ENCODE peak calls at places on chromosome 9, in four cellular contexts. X is neural progenitor cell, T is tibial artery, Z is ovary. O is an unnamed sample.

GRCh38 chr9:19782005-19782404 is 6.8 kb downstream of the SLC24A2 start:
- DNase-seq in X (peak; percentile 46), T (no peak), Z (no peak), O (no peak)

GRCh38 chr9:125428060-125428481 is 166.4 kb downstream of the GAPVD1 start:
- DNase-seq in X (no peak), T (no peak), Z (no peak), O (no peak)

GRCh38 chr9:88379352-88379751 is 8.9 kb upstream of the SPIN1 start:
- DNase-seq in X (no peak), T (no peak), Z (no peak), O (no peak)

GRCh38 chr9:90956026-90956810 is 154.6 kb downstream of the SYK start:
- DNase-seq in X (no peak), T (no peak), Z (no peak), O (no peak)

GRCh38 chr9:80163889-80164288 is 592.1 kb downstream of the TLE4 start:
- DNase-seq in X (no peak), T (no peak), Z (no peak), O (no peak)

GRCh38 chr9:88776717-88777497 is 214.4 kb upstream of the S1PR3 start:
- DNase-seq in X (no peak), T (no peak), Z (no peak), O (no peak)

GRCh38 chr9:85744481-85744880 is 2.7 kb upstream of the AGTPBP1 start:
- DNase-seq in X (no peak), T (no peak), Z (no peak), O (no peak)

GRCh38 chr9:69758001-69758730 is 1.6 kb downstream of the PTAR1 start:
- DNase-seq in X (no peak), T (no peak), Z (no peak), O (no peak)

GRCh38 chr9:13971910-13972655 is 341.9 kb downstream of the NFIB start:
- DNase-seq in X (no peak), T (no peak), Z (no peak), O (no peak)

GRCh38 chr9:18606281-18606680 is 132.3 kb downstream of the ADAMTSL1 start:
- DNase-seq in X (no peak), T (no peak), Z (no peak), O (no peak)

GRCh38 chr9:68780735-68781134 is 75.7 kb downstream of the PIP5K1B start:
- DNase-seq in X (peak; percentile 33), T (no peak), Z (no peak), O (no peak)

GRCh38 chr9:14269911-14270310 is 44.0 kb downstream of the NFIB start:
- DNase-seq in X (no peak), T (no peak), Z (no peak), O (no peak)

GRCh38 chr9:5842926-5843325 is 10.0 kb upstream of the ERMP1 start:
- DNase-seq in X (no peak), T (no peak), Z (no peak), O (no peak)

GRCh38 chr9:107178302-107178701 is 104.8 kb upstream of the RAD23B start:
- DNase-seq in X (no peak), T (no peak), Z (no peak), O (no peak)

GRCh38 chr9:133731876-133732321 is 6.3 kb downstream of the SARDH start:
- DNase-seq in X (peak; percentile 84), T (no peak), Z (no peak), O (no peak)

GRCh38 chr9:106019017-106019692 is 324.8 kb downstream of the TMEM38B start:
- DNase-seq in X (no peak), T (no peak), Z (no peak), O (no peak)

GRCh38 chr9:10447036-10447435 is 165.8 kb downstream of the PTPRD start:
- DNase-seq in X (no peak), T (no peak), Z (no peak), O (no peak)

GRCh38 chr9:89604463-89605180 is at the start of gene GADD45G:
- DNase-seq in X (peak; percentile 98), T (peak; percentile 90), Z (peak; percentile 94), O (peak; percentile 84)

GRCh38 chr9:132794730-132795380 is 83.2 kb downstream of the AK8 start:
- DNase-seq in X (no peak), T (no peak), Z (no peak), O (no peak)

GRCh38 chr9:134377976-134378375 is 51.7 kb downstream of the RXRA start:
- DNase-seq in X (no peak), T (peak; percentile 69), Z (peak; percentile 58), O (no peak)

GRCh38 chr9:107945961-107946360 is 456.4 kb upstream of the KLF4 start:
- DNase-seq in X (no peak), T (no peak), Z (no peak), O (no peak)

GRCh38 chr9:109627042-109627441 is 128.9 kb upstream of the PTPN3 start:
- DNase-seq in X (no peak), T (no peak), Z (no peak), O (no peak)

GRCh38 chr9:35903049-35903448 is 3.0 kb upstream of the HRCT1 start:
- DNase-seq in X (peak; percentile 67), T (no peak), Z (no peak), O (no peak)

GRCh38 chr9:98345011-98345410 is 89.6 kb upstream of the TBC1D2 start:
- DNase-seq in X (no peak), T (no peak), Z (no peak), O (no peak)

GRCh38 chr9:134294228-134295071 is 31.8 kb upstream of the RXRA start:
- DNase-seq in X (peak; percentile 66), T (peak; percentile 46), Z (peak; percentile 39), O (no peak)

GRCh38 chr9:121955649-121956048 is 137.5 kb downstream of the TTLL11 start:
- DNase-seq in X (no peak), T (no peak), Z (no peak), O (no peak)

GRCh38 chr9:112013261-112013660 is 116.6 kb downstream of the UGCG start:
- DNase-seq in X (no peak), T (no peak), Z (no peak), O (no peak)

GRCh38 chr9:36046923-36047322 is 10.2 kb downstream of the RECK start:
- DNase-seq in X (no peak), T (no peak), Z (no peak), O (no peak)

GRCh38 chr9:124726886-124727285 is 44.2 kb downstream of the NR6A1 start:
- DNase-seq in X (no peak), T (no peak), Z (no peak), O (no peak)

GRCh38 chr9:80878556-80878955 is 810.8 kb downstream of the TLE1 start:
- DNase-seq in X (no peak), T (no peak), Z (no peak), O (no peak)

GRCh38 chr9:104068546-104068945 is 25.6 kb upstream of the SMC2 start:
- DNase-seq in X (no peak), T (no peak), Z (no peak), O (no peak)

GRCh38 chr9:69254223-69254622 is 70.8 kb upstream of the ENTREP1 start:
- DNase-seq in X (no peak), T (no peak), Z (no peak), O (no peak)

GRCh38 chr9:123749580-123750202 is 180.2 kb downstream of the DENND1A start:
- DNase-seq in X (no peak), T (no peak), Z (no peak), O (no peak)

GRCh38 chr9:89884356-89885083 is 279.7 kb downstream of the GADD45G start:
- DNase-seq in X (no peak), T (no peak), Z (no peak), O (no peak)

GRCh38 chr9:91628892-91629291 is 205.3 kb upstream of the NFIL3 start:
- DNase-seq in X (no peak), T (no peak), Z (no peak), O (no peak)

GRCh38 chr9:129550199-129550839 is 70.6 kb downstream of the C9orf50 start:
- DNase-seq in X (peak; percentile 82), T (peak; percentile 82), Z (peak; percentile 94), O (no peak)
- H3K27ac ChIP-seq in X (no peak overlapping the region), T (peak overlapping the region; percentile 91), Z (peak overlapping the region; percentile 81), O (no peak overlapping the region)

GRCh38 chr9:135655317-135656003 is 7.6 kb upstream of the LCN9 start:
- DNase-seq in X (no peak), T (no peak), Z (no peak), O (no peak)
- H3K9me3 ChIP-seq in X (peaks cover 4% of the 10 kb centered on the region), T (no peaks in the 10 kb centered on the region), Z (no peaks in the 10 kb centered on the region), O (no peaks in the 10 kb centered on the region)

DNA sequence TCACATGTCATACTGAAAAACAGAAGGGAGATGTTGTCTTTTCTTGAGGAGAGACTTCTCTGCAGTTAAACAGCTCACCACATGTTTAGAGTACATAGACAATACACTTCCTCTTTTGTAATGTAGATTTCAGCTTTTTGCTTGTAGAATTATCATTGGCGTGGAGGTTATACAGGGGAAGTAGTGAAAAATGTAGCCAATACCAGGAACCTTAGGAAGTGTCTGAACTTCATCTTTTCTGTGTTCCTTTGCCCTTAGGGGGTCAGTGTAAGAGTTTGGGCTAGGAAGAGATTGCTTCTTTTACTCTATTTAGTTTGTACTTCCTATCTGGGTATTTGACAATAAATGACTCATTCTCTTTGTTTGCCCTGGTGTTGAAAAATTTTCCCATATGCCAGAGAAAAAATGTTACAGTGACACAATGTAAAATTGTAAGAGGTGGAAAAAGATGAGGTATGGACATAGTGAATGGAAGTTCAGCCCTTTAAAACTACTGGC is 21.0 kb upstream of the CDKN2B start:
- DNase-seq in X (no peak), T (no peak), Z (no peak), O (no peak)
- H3K27ac ChIP-seq in X (no peak overlapping the region), T (no peak overlapping the region), Z (no peak overlapping the region), O (no peak overlapping the region)

GRCh38 chr9:15524845-15525455 is 14.2 kb upstream of the PSIP1 start:
- DNase-seq in X (no peak), T (no peak), Z (no peak), O (no peak)
- H3K9me3 ChIP-seq in X (no peaks in the 10 kb centered on the region), T (no peaks in the 10 kb centered on the region), Z (no peaks in the 10 kb centered on the region), O (no peaks in the 10 kb centered on the region)

GRCh38 chr9:131274674-131275331 is 1.5 kb downstream of the FAM78A start:
- DNase-seq in X (no peak), T (peak; percentile 57), Z (no peak), O (no peak)
- H3K27ac ChIP-seq in X (no peak overlapping the region), T (peak overlapping the region; percentile 13), Z (peak overlapping the region; percentile 31), O (peak overlapping the region; percentile 91)

DNA sequence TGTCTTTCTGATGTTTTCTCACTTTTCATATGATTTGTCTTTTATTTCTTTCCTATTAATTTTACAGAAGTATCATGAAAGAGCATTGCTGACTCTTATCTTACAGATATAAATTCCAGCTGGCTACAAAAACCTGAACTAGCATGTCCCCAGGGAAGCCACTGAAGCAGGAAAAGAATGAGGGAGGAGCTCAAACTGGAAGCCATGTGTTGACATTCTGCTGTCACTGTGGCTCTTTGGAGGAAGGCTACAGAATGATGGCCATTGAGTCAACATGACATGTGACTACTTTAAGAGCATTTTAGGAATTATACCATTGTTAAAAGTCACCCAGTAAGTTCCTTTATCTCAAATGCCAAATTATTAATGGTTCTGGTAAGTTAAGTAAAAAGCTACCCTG is 638.3 kb upstream of the DMAC1 start:
- DNase-seq in X (no peak), T (no peak), Z (no peak), O (no peak)
- H3K9me3 ChIP-seq in X (no peaks in the 10 kb centered on the region), T (no peaks in the 10 kb centered on the region), Z (no peaks in the 10 kb centered on the region), O (no peaks in the 10 kb centered on the region)

DNA sequence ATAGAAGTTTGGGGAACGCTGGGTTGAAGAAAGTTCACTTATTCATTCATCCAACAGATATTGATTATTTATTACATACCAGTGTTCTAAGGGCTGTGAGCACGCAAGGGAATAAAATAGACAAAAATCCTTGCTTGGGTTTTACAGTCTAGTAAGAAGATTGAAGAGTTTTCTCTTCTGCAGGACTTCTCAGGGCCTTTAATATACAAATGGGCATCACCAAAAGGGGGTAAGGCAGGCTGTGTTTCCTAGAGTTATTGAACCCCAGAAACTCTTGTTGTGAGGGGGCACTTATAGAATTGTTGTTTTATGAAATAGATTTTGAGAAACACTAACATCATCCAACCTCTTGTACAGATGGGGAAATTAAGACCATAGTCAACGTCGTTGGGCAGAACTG is 198.5 kb upstream of the ZNF618 start:
- DNase-seq in X (no peak), T (no peak), Z (no peak), O (no peak)
- H3K27ac ChIP-seq in X (no peak overlapping the region), T (no peak overlapping the region), Z (no peak overlapping the region), O (no peak overlapping the region)

O was measured in effector memory CD4-positive, alpha-beta T cell.